ENCODE peak calls at places on chromosomes 4 and X, in five cellular contexts. W, Y, L, Q and G are unnamed samples.

GRCh38 chrX:76915836-76916235 is 488.3 kb downstream of the MAGEE1 start:
- DNase-seq in W (no peak), L (no peak), Y (no peak), Q (no peak), G (no peak)

GRCh38 chr4:150949342-150949741 is 65.7 kb downstream of the LRBA start:
- DNase-seq in L (no peak), Y (no peak), Q (no peak), W (no peak), G (no peak)

GRCh38 chr4:103934178-103934789 is 214.5 kb upstream of the TACR3 start:
- DNase-seq in L (no peak), W (peak; percentile 73), Y (no peak), Q (no peak), G (peak; percentile 64)

GRCh38 chr4:107853444-107854325 is 29.0 kb downstream of the SGMS2 start:
- DNase-seq in Q (no peak), Y (no peak), W (no peak), L (peak; percentile 14), G (peak; percentile 49)

GRCh38 chr4:54213812-54214211 is 15.3 kb upstream of the PDGFRA start:
- DNase-seq in L (no peak), Y (no peak), W (no peak), Q (no peak), G (peak; percentile 81)

GRCh38 chr4:8842614-8843013 is 29.0 kb downstream of the HMX1 start:
- DNase-seq in Y (no peak), L (no peak), W (no peak), Q (peak; percentile 25), G (no peak)

GRCh38 chr4:101953949-101954348 is 163.4 kb downstream of the BANK1 start:
- DNase-seq in L (no peak), Q (no peak), W (peak; percentile 92), Y (no peak), G (peak; percentile 49)

GRCh38 chrX:340121-340520 is 21.5 kb upstream of the GTPBP6 start:
- DNase-seq in W (no peak), L (no peak), Y (no peak), Q (peak; percentile 58), G (no peak)

GRCh38 chrX:120145295-120145925 is 13.0 kb upstream of the RHOXF2 start:
- DNase-seq in Q (no peak), W (no peak), Y (no peak), L (no peak), G (no peak)

GRCh38 chr4:42488114-42488513 is 90.8 kb downstream of the SHISA3 start:
- DNase-seq in W (no peak), L (no peak), Y (no peak), Q (no peak), G (no peak)

GRCh38 chrX:105608745-105609144 is 213.6 kb upstream of the NRK start:
- DNase-seq in L (no peak), W (no peak), Y (no peak), Q (no peak), G (peak; percentile 29)

GRCh38 chr4:8582436-8582835 is 2.2 kb downstream of the GPR78 start:
- DNase-seq in Y (no peak), L (no peak), W (no peak), Q (peak; percentile 40), G (no peak)

GRCh38 chr4:173505924-173506779 is 23.9 kb downstream of the HAND2 start:
- DNase-seq in L (peak; percentile 57), W (peak; percentile 90), Y (peak; percentile 68), Q (peak; percentile 90), G (peak; percentile 29)

GRCh38 chr4:172892300-172892699 is 276.3 kb upstream of the GALNT7 start:
- DNase-seq in W (peak; percentile 69), L (no peak), Y (no peak), Q (no peak), G (peak; percentile 60)

GRCh38 chr4:100424376-100424775 is 93.4 kb downstream of the EMCN start:
- DNase-seq in W (no peak), L (no peak), Y (no peak), Q (no peak), G (no peak)

GRCh38 chr4:169716677-169717076 is 41.1 kb downstream of the HPF1 start:
- DNase-seq in Q (no peak), Y (no peak), L (no peak), W (no peak), G (no peak)

GRCh38 chrX:86711531-86712180 is 563.4 kb downstream of the DACH2 start:
- DNase-seq in Y (no peak), Q (no peak), W (no peak), L (no peak), G (no peak)

GRCh38 chr4:88457307-88458090 is 580 bp downstream of the HERC5 start:
- DNase-seq in Q (peak; percentile 77), Y (peak; percentile 57), W (peak; percentile 77), L (peak; percentile 5), G (peak; percentile 37)

GRCh38 chr4:124173892-124174291 is 538.6 kb downstream of the ANKRD50 start:
- DNase-seq in W (no peak), Y (no peak), L (no peak), Q (no peak), G (no peak)

GRCh38 chr4:144185086-144185485 is 44.6 kb upstream of the GYPA start:
- DNase-seq in L (no peak), Y (no peak), W (no peak), Q (no peak), G (no peak)

GRCh38 chrX:24293412-24293811 is 20.5 kb downstream of the SUPT20HL2 start:
- DNase-seq in W (no peak), Y (no peak), L (no peak), Q (no peak), G (no peak)

GRCh38 chrX:72526534-72527508 is 45.8 kb downstream of the HDAC8 start:
- DNase-seq in L (no peak), W (no peak), Q (no peak), Y (no peak), G (peak; percentile 6)

GRCh38 chr4:57926311-57926710 is 816.1 kb upstream of the IGFBP7 start:
- DNase-seq in Y (no peak), W (no peak), L (no peak), Q (no peak), G (no peak)

GRCh38 chrX:29535212-29536162 is 679.9 kb upstream of the MAGEB2 start:
- DNase-seq in Q (no peak), W (no peak), Y (no peak), L (peak; percentile 23), G (peak; percentile 40)

GRCh38 chr4:167966161-167966560 is 126.2 kb upstream of the ANXA10 start:
- DNase-seq in W (peak; percentile 0), Y (no peak), L (no peak), Q (no peak), G (peak; percentile 54)

GRCh38 chr4:145887241-145887964 is 51.2 kb downstream of the ZNF827 start:
- DNase-seq in W (peak; percentile 58), L (no peak), Q (peak; percentile 83), Y (no peak), G (peak; percentile 31)

DNA sequence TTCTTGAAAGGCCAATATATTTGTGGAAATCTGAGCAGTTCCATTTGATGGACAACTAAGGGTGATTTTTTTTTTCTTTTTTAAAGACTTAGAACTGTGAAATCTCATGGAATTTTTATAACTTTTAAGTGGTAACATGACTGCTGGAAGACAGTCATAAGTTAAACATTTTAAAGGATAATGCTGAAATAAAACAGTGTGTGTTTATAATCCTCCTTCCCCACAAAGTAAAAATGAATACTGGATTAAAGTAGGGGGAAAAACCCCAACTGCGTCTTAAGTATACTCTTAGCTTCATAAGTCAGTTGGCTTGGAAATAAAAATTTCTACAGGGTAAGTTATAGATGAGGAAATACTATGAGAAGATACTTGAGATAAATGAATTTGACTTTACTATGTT is 129.1 kb upstream of the ETNPPL start:
- DNase-seq in Q (no peak), L (no peak), Y (no peak), W (no peak), G (no peak)
- TF ChIP-seq CTCF in Q (no peak), L (no peak), Y (no peak), W (no peak), G (no peak)

GRCh38 chr4:156825074-156825473 is 146.5 kb downstream of the PDGFC start:
- DNase-seq in Y (no peak), W (no peak), Q (no peak), L (no peak), G (peak; percentile 29)

GRCh38 chr4:156827519-156827918 is 144.1 kb downstream of the PDGFC start:
- DNase-seq in L (no peak), W (no peak), Y (no peak), Q (no peak), G (no peak)

GRCh38 chr4:156830356-156830755 is 141.2 kb downstream of the PDGFC start:
- DNase-seq in L (no peak), W (no peak), Q (no peak), Y (no peak), G (peak; percentile 33)

GRCh38 chr4:156832886-156833285 is 138.7 kb downstream of the PDGFC start:
- DNase-seq in W (no peak), Y (no peak), L (no peak), Q (no peak), G (no peak)

DNA sequence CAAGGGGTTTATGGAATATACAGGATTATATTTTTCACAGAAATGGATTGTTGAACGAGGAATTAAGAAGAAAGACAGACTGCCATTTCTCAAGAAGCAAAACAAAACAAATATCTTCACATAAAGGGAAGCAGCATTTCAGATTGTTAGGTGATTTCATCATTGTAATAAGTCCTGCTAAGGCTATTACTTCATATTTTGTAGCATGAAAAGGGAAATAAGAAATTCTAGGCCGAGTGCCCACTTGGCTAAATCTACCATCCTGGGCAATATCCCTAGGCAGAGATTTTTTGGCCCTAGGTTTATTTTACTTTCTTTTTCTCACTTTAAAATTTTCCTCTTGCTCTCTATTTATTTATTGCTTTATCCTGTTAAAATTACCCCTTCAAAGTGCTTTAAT is 142.4 kb downstream of the PDGFC start:
- DNase-seq in Y (no peak), Q (no peak), W (no peak), L (no peak), G (peak; percentile 4)
- H3K4me3 ChIP-seq in Y (no peak overlapping the region), Q (no peak overlapping the region), W (no peak overlapping the region), L (no peak overlapping the region), G (no peak overlapping the region)

DNA sequence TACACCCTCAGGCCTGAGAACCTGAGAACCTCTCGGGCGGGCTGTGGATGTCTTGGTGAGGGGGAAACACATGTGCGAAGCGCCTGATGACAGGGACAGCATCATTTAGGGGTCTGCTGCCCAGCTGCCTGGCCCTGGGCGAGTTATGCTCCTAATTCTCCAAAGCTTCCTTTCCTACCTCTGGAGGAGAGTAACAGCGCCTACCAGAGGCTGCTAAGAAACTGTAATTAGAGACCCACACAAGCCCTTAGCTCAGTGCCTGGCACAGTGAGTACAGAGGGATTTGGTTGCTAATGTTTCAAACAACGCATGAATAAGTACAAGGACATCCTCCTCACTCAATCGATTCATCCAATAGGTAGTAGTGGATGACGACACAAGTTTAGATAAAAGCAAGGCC is 40.4 kb downstream of the BCOR start:
- DNase-seq in W (no peak), Q (no peak), Y (no peak), L (no peak), G (no peak)
- TF ChIP-seq CTCF in W (peak; percentile 38), Q (no peak), Y (no peak), L (no peak), G (no peak)

GRCh38 chr4:39044947-39045734 is 12.9 kb upstream of the TMEM156 start:
- DNase-seq in W (peak; percentile 57), Y (peak; percentile 32), Q (peak; percentile 72), L (no peak), G (no peak)

GRCh38 chr4:39044364-39044946 is 12.2 kb upstream of the TMEM156 start:
- DNase-seq in Y (peak; percentile 90), W (peak; percentile 98), Q (peak; percentile 97), L (peak; percentile 81), G (peak; percentile 94)

GRCh38 chr4:39045791-39046221 is 13.6 kb upstream of the TMEM156 start:
- DNase-seq in W (no peak), Y (no peak), Q (no peak), L (no peak), G (peak; percentile 73)

GRCh38 chr4:39047691-39048090 is 14.3 kb upstream of the KLHL5 start:
- DNase-seq in Q (no peak), L (no peak), Y (no peak), W (no peak), G (no peak)

GRCh38 chr4:39046243-39046642 is 14.0 kb upstream of the TMEM156 start:
- DNase-seq in W (no peak), Y (no peak), Q (no peak), L (no peak), G (peak; percentile 94)
- H3K4me3 ChIP-seq in W (peak overlapping the region; percentile 89), Y (no peak overlapping the region), Q (no peak overlapping the region), L (peak overlapping the region; percentile 66), G (peak overlapping the region; percentile 18)